ENCODE peak calls at places on chromosomes 2 and 18, in four cellular contexts. L is body of pancreas, O is K562, S is AG04449. A is an unnamed sample.

GRCh38 chr2:118474151-118474561 is 373.3 kb downstream of the EN1 start:
- DNase-seq in L (no peak), O (no peak), S (no peak), A (no peak)

GRCh38 chr2:152505495-152505906 is 170.5 kb downstream of the FMNL2 start:
- DNase-seq in L (no peak), O (peak), S (no peak), A (no peak)

GRCh38 chr18:72147830-72148229 is 396.3 kb downstream of the CBLN2 start:
- DNase-seq in L (no peak), O (no peak), S (no peak), A (no peak)

GRCh38 chr2:165639504-165639903 is 154.5 kb downstream of the GALNT3 start:
- DNase-seq in L (no peak), O (no peak), S (no peak), A (no peak)

GRCh38 chr2:240823449-240824336 is 3.7 kb upstream of the KIF1A start:
- DNase-seq in L (no peak), O (no peak), S (no peak), A (no peak)

GRCh38 chr2:160388464-160389263 is 104.9 kb downstream of the RBMS1 start:
- DNase-seq in L (no peak), O (no peak), S (no peak), A (no peak)

GRCh38 chr2:45497355-45497754 is 113.7 kb downstream of the SRBD1 start:
- DNase-seq in L (no peak), O (no peak), S (peak), A (no peak)

GRCh38 chr2:70793450-70793849 is 3.0 kb upstream of the FIGLA start:
- DNase-seq in L (no peak), O (no peak), S (no peak), A (no peak)

GRCh38 chr2:233832869-233833812 is 21.2 kb downstream of the HJURP start:
- DNase-seq in L (no peak), O (peak), S (no peak), A (peak)

GRCh38 chr18:8088626-8089025 is 520.6 kb upstream of the RAB12 start:
- DNase-seq in L (no peak), O (no peak), S (no peak), A (no peak)

GRCh38 chr2:31467426-31467825 is 52.9 kb upstream of the XDH start:
- DNase-seq in L (no peak), O (no peak), S (no peak), A (no peak)

GRCh38 chr2:220269421-220269820 is 642.0 kb downstream of the SLC4A3 start:
- DNase-seq in L (no peak), O (no peak), S (no peak), A (no peak)

GRCh38 chr2:58106896-58107295 is 60.3 kb downstream of the VRK2 start:
- DNase-seq in L (no peak), O (no peak), S (no peak), A (no peak)

GRCh38 chr2:144516417-144516980 is 3.4 kb downstream of the ZEB2 start:
- DNase-seq in L (no peak), O (peak), S (no peak), A (no peak)

GRCh38 chr2:146821836-146822316 is 1023.0 kb upstream of the ACVR2A start:
- DNase-seq in L (no peak), O (no peak), S (no peak), A (no peak)

GRCh38 chr18:2417861-2418610 is 153.3 kb downstream of the METTL4 start:
- DNase-seq in L (no peak), O (no peak), S (no peak), A (no peak)

GRCh38 chr2:26579723-26580040 is 61.5 kb downstream of the CIB4 start:
- DNase-seq in L (no peak), O (no peak), S (no peak), A (no peak)

GRCh38 chr2:10133007-10133647 is 10.6 kb downstream of the RRM2 start:
- DNase-seq in L (no peak), O (no peak), S (no peak), A (no peak)

GRCh38 chr2:218570850-218571249 is 2.2 kb downstream of the CNOT9 start:
- DNase-seq in L (no peak), O (no peak), S (no peak), A (peak)

GRCh38 chr2:84493494-84493893 is 22.8 kb upstream of the DNAH6 start:
- DNase-seq in L (no peak), O (no peak), S (peak), A (peak)

GRCh38 chr2:220396287-220396686 is 768.9 kb downstream of the SLC4A3 start:
- DNase-seq in L (no peak), O (no peak), S (peak), A (peak)

GRCh38 chr2:240246173-240246820 is 105.8 kb upstream of the OTOS start:
- DNase-seq in L (peak), O (no peak), S (no peak), A (no peak)

GRCh38 chr2:86072271-86072858 is 33.3 kb downstream of the POLR1A start:
- DNase-seq in L (peak), O (no peak), S (no peak), A (no peak)

GRCh38 chr18:48777737-48778111 is 173.0 kb downstream of the SMAD7 start:
- DNase-seq in L (no peak), O (no peak), S (no peak), A (no peak)

GRCh38 chr18:62953663-62954062 is 238.3 kb downstream of the PHLPP1 start:
- DNase-seq in L (no peak), O (no peak), S (no peak), A (no peak)

GRCh38 chr2:189247276-189247675 is 67.7 kb upstream of the COL5A2 start:
- DNase-seq in L (no peak), O (no peak), S (no peak), A (no peak)

GRCh38 chr18:46042571-46043123 is 29.4 kb downstream of the PSTPIP2 start:
- DNase-seq in L (no peak), O (no peak), S (no peak), A (no peak)

GRCh38 chr2:69694894-69695849 is 46.8 kb upstream of the ANXA4 start:
- DNase-seq in L (no peak), O (no peak), S (peak), A (peak)

GRCh38 chr2:15595342-15595905 is 3.8 kb downstream of the DDX1 start:
- DNase-seq in L (no peak), O (no peak), S (no peak), A (no peak)

GRCh38 chr2:215003001-215003400 is 135.4 kb downstream of the ABCA12 start:
- DNase-seq in L (no peak), O (no peak), S (no peak), A (no peak)

GRCh38 chr2:955829-956731 is 5.4 kb downstream of the SNTG2 start:
- DNase-seq in L (no peak), O (no peak), S (no peak), A (no peak)

GRCh38 chr2:88088999-88089398 is 21.4 kb downstream of the SMYD1 start:
- DNase-seq in L (no peak), O (no peak), S (no peak), A (no peak)

GRCh38 chr2:239955086-239955988 is 69.8 kb downstream of the NDUFA10 start:
- DNase-seq in L (no peak), O (no peak), S (no peak), A (no peak)

GRCh38 chr2:43445248-43445647 is 150.6 kb downstream of the THADA start:
- DNase-seq in L (no peak), O (no peak), S (no peak), A (no peak)

GRCh38 chr2:182031956-182032355 is 46.3 kb downstream of the PPP1R1C start:
- DNase-seq in L (no peak), O (no peak), S (no peak), A (no peak)

GRCh38 chr2:217625475-217626245 is 377.1 kb downstream of the TNS1 start:
- DNase-seq in L (no peak), O (no peak), S (peak), A (peak)

GRCh38 chr18:712401-713134 is at the start of gene ENOSF1:
- DNase-seq in L (peak), O (peak), S (no peak), A (no peak)
- H3K4me3 ChIP-seq in L (peak), O (peak), S (peak), A (peak)

GRCh38 chr2:228039752-228040534 is 141.5 kb downstream of the SPHKAP start:
- DNase-seq in L (no peak), O (peak), S (no peak), A (no peak)
- TF ChIP-seq CTCF in L (peak), O (peak), S (peak), A (peak)

GRCh38 chr18:58761970-58762780 is 90.9 kb downstream of the MALT1 start:
- DNase-seq in L (no peak), O (no peak), S (no peak), A (no peak)
- H3K4me3 ChIP-seq in L (no peak), O (no peak), S (no peak), A (no peak)

GRCh38 chr18:57957210-57957609 is 86.8 kb upstream of the NEDD4L start:
- DNase-seq in L (no peak), O (no peak), S (no peak), A (no peak)

GRCh38 chr18:57961411-57961810 is 82.6 kb upstream of the NEDD4L start:
- DNase-seq in L (no peak), O (no peak), S (no peak), A (no peak)

GRCh38 chr18:57956495-57956894 is 87.5 kb upstream of the NEDD4L start:
- DNase-seq in L (no peak), O (no peak), S (no peak), A (no peak)

GRCh38 chr18:57961876-57962505 is 82.0 kb upstream of the NEDD4L start:
- DNase-seq in L (no peak), O (no peak), S (no peak), A (no peak)

GRCh38 chr18:57959278-57959677 is 84.7 kb upstream of the NEDD4L start:
- DNase-seq in L (peak), O (peak), S (no peak), A (no peak)
- TF ChIP-seq CTCF in L (peak), O (peak), S (peak), A (peak)

DNA sequence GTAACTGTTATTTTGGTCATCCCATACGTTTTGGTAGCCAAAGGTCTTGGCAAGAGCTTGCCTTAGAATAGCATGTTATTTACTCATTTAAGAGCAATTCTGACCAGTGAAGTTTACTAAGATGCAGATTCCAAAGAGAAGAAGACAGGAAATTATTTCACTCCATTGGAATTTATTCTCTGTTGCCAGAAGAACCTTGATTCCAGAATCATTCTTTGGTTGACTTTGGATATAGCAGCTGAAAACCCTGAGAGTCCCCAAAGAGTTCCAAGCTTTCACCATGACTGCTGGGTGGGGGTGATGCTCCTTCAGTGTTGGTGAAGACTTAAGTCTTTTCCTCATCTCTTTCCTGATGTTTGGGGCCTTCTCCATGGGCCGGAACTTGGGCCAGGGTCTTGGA is 191.9 kb downstream of the MTX2 start:
- DNase-seq in L (no peak), O (no peak), S (no peak), A (no peak)
- H3K4me3 ChIP-seq in L (no peak), O (no peak), S (no peak), A (no peak)

DNA sequence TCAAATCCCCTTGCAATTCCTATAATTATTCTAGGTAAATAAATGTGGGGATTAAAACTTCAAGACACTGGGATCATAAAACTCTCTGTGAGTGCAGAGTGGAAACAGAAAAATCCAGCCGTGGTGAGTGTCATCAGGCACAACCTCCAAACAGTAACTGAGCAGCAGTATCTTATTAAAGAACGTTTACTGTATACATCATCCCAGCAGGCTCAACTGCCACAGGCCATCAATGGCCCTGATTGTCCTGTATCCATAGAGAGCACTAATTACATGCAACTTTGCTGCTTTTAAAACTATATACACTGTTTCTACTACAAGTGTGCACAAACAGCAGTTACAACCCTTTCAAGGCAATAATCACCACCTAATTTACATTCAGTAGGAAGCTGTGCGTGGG is 23.9 kb downstream of the GAREM1 start:
- DNase-seq in L (no peak), O (no peak), S (no peak), A (no peak)
- TF ChIP-seq CTCF in L (no peak), O (no peak), S (no peak), A (no peak)

DNA sequence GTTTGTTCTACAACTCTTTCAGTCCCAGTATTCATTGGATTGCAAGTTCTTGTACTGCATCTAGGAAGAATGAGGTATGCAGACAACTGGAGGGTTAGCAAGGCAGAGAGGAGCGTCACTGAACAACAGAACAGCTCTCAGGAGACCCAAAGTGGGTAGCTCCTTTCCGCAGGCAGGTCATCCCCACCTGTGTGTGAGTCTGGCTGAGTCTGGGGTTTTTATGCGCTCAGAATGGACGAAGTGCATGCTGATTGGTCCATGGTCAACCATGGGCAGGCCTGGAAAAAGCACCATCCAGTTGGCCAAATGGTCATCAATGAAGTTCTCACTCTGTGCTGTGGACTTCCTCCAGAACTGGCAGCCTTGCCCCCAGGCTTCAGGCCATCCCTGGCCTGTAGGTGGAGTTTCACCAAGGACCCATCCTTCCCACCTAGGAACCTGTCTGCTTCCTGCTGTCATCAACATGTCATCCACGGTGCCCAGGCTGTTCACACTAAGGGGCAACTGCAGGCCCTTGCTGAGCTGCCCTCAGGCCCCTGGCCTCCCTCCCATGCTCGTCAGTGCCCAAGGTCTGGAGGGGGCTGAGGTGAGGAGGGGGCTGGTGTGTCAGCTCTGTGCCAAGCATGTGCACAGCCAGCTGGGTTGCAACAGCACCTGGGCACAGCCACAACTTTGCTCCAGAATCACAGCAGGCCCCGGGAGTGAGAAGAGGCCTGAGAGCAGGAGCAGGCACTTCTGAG is 11.1 kb upstream of the TFCP2L1 start:
- DNase-seq in L (no peak), O (no peak), S (no peak), A (no peak)
- H3K4me3 ChIP-seq in L (no peak), O (no peak), S (no peak), A (no peak)

DNA sequence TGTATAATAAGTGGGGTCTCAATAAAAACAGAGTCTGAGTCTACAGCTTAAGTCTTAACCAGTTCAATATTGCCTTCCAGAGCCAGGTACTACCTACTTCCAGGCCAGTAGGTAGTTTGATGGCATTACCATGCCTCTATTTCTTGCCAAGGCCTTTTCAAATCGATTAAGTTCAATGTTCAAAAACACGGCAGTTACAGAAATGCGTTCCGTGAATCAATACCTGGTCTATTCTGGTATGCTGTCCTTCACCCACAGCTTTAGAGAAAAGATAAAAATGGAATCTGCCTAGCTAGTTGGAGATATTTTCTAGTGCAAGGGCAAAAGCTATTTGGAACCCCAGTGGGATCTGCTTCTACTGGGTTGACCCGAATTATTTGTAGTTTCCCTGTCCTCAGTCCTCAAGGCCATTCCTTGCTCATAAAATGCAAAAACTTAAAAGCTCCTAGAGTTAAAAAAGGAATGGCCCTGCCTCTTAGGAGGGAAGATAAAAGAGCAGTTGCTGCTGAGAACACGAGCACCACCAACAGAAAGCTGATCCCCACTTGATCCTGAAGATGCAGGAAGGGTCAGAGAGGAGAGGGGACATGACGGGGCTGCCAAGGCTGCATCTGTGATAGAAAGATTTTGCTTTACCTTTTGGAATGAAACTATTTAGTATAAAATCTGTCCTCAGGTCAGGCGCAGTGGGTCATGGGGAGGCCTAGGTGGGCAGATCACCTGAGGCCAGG is 109.6 kb upstream of the SCG2 start:
- DNase-seq in L (no peak), O (no peak), S (no peak), A (no peak)
- TF ChIP-seq CTCF in L (no peak), O (no peak), S (no peak), A (no peak)

A was measured in AG09309.